ENCODE peak calls at places on chromosomes 11 and 22, in ten cellular contexts. One of them, this sample, is unnamed.

GRCh38 chr11:73265853-73266643 is 6.1 kb upstream of the P2RY6 start:
- DNase-seq in A549: no peak
- DNase-seq in mucosa of descending colon: no peak
- DNase-seq in NCI-H1417 treated with DMSO at 0.1 percent for 48 hours: no peak
- DNase-seq in stimulated activated CD4-positive, alpha-beta T cell treated with anti-CD3 and anti-CD28 coated beads, Interleukin-4, amount 100 ng/mL, for 4 hours: no peak
- DNase-seq in non-pigmented ciliary epithelial cell: no peak
- DNase-seq in RCC 7860: no peak
- DNase-seq in activated effector memory CD4-positive, alpha-beta T cell treated with Interleukin-2 at 50 U/mL for 16 hours: no peak
- DNase-seq in colonic mucosa: no peak
- DNase-seq in NCI-H460: no peak
- DNase-seq in this sample: no peak

GRCh38 chr22:43855431-43855830 is 6.9 kb downstream of the SULT4A1 start:
- DNase-seq in A549: no peak
- DNase-seq in mucosa of descending colon: no peak
- DNase-seq in NCI-H1417 treated with DMSO at 0.1 percent for 48 hours: no peak
- DNase-seq in stimulated activated CD4-positive, alpha-beta T cell treated with anti-CD3 and anti-CD28 coated beads, Interleukin-4, amount 100 ng/mL, for 4 hours: no peak
- DNase-seq in non-pigmented ciliary epithelial cell: no peak
- DNase-seq in RCC 7860: no peak
- DNase-seq in activated effector memory CD4-positive, alpha-beta T cell treated with Interleukin-2 at 50 U/mL for 16 hours: no peak
- DNase-seq in colonic mucosa: no peak
- DNase-seq in NCI-H460: no peak
- DNase-seq in this sample: no peak

GRCh38 chr22:30301995-30302809 is 12.9 kb upstream of the CASTOR1 start:
- DNase-seq in A549: no peak
- DNase-seq in mucosa of descending colon: peak
- DNase-seq in NCI-H1417 treated with DMSO at 0.1 percent for 48 hours: no peak
- DNase-seq in stimulated activated CD4-positive, alpha-beta T cell treated with anti-CD3 and anti-CD28 coated beads, Interleukin-4, amount 100 ng/mL, for 4 hours: no peak
- DNase-seq in non-pigmented ciliary epithelial cell: no peak
- DNase-seq in RCC 7860: no peak
- DNase-seq in activated effector memory CD4-positive, alpha-beta T cell treated with Interleukin-2 at 50 U/mL for 16 hours: no peak
- DNase-seq in colonic mucosa: peak
- DNase-seq in NCI-H460: no peak
- DNase-seq in this sample: peak

GRCh38 chr11:69075421-69076128 is 26.8 kb downstream of the TPCN2 start:
- DNase-seq in A549: no peak
- DNase-seq in mucosa of descending colon: peak
- DNase-seq in NCI-H1417 treated with DMSO at 0.1 percent for 48 hours: no peak
- DNase-seq in stimulated activated CD4-positive, alpha-beta T cell treated with anti-CD3 and anti-CD28 coated beads, Interleukin-4, amount 100 ng/mL, for 4 hours: no peak
- DNase-seq in non-pigmented ciliary epithelial cell: peak
- DNase-seq in RCC 7860: peak
- DNase-seq in activated effector memory CD4-positive, alpha-beta T cell treated with Interleukin-2 at 50 U/mL for 16 hours: no peak
- DNase-seq in colonic mucosa: peak
- DNase-seq in NCI-H460: no peak
- DNase-seq in this sample: peak

GRCh38 chr22:48709976-48710375 is 1117.7 kb downstream of the BRD1 start:
- DNase-seq in A549: no peak
- DNase-seq in mucosa of descending colon: no peak
- DNase-seq in NCI-H1417 treated with DMSO at 0.1 percent for 48 hours: no peak
- DNase-seq in stimulated activated CD4-positive, alpha-beta T cell treated with anti-CD3 and anti-CD28 coated beads, Interleukin-4, amount 100 ng/mL, for 4 hours: no peak
- DNase-seq in non-pigmented ciliary epithelial cell: no peak
- DNase-seq in RCC 7860: no peak
- DNase-seq in activated effector memory CD4-positive, alpha-beta T cell treated with Interleukin-2 at 50 U/mL for 16 hours: no peak
- DNase-seq in colonic mucosa: no peak
- DNase-seq in NCI-H460: no peak
- DNase-seq in this sample: no peak

GRCh38 chr11:133843454-133843987 is 1.8 kb downstream of the SPATA19 start:
- DNase-seq in A549: no peak
- DNase-seq in mucosa of descending colon: no peak
- DNase-seq in NCI-H1417 treated with DMSO at 0.1 percent for 48 hours: no peak
- DNase-seq in stimulated activated CD4-positive, alpha-beta T cell treated with anti-CD3 and anti-CD28 coated beads, Interleukin-4, amount 100 ng/mL, for 4 hours: no peak
- DNase-seq in non-pigmented ciliary epithelial cell: no peak
- DNase-seq in RCC 7860: no peak
- DNase-seq in activated effector memory CD4-positive, alpha-beta T cell treated with Interleukin-2 at 50 U/mL for 16 hours: no peak
- DNase-seq in colonic mucosa: no peak
- DNase-seq in NCI-H460: no peak
- DNase-seq in this sample: no peak

GRCh38 chr11:27013741-27014415 is 20.0 kb downstream of the FIBIN start:
- DNase-seq in A549: no peak
- DNase-seq in mucosa of descending colon: no peak
- DNase-seq in NCI-H1417 treated with DMSO at 0.1 percent for 48 hours: no peak
- DNase-seq in stimulated activated CD4-positive, alpha-beta T cell treated with anti-CD3 and anti-CD28 coated beads, Interleukin-4, amount 100 ng/mL, for 4 hours: no peak
- DNase-seq in non-pigmented ciliary epithelial cell: no peak
- DNase-seq in RCC 7860: no peak
- DNase-seq in activated effector memory CD4-positive, alpha-beta T cell treated with Interleukin-2 at 50 U/mL for 16 hours: no peak
- DNase-seq in colonic mucosa: no peak
- DNase-seq in NCI-H460: no peak
- DNase-seq in this sample: no peak

GRCh38 chr11:17206448-17206847 is 1.3 kb downstream of the PIK3C2A start:
- DNase-seq in A549: no peak
- DNase-seq in mucosa of descending colon: no peak
- DNase-seq in NCI-H1417 treated with DMSO at 0.1 percent for 48 hours: no peak
- DNase-seq in stimulated activated CD4-positive, alpha-beta T cell treated with anti-CD3 and anti-CD28 coated beads, Interleukin-4, amount 100 ng/mL, for 4 hours: no peak
- DNase-seq in non-pigmented ciliary epithelial cell: no peak
- DNase-seq in RCC 7860: no peak
- DNase-seq in activated effector memory CD4-positive, alpha-beta T cell treated with Interleukin-2 at 50 U/mL for 16 hours: no peak
- DNase-seq in colonic mucosa: peak
- DNase-seq in NCI-H460: no peak
- DNase-seq in this sample: no peak

GRCh38 chr22:47174671-47175111 is 412.2 kb downstream of the TBC1D22A start:
- DNase-seq in A549: no peak
- DNase-seq in mucosa of descending colon: no peak
- DNase-seq in NCI-H1417 treated with DMSO at 0.1 percent for 48 hours: no peak
- DNase-seq in stimulated activated CD4-positive, alpha-beta T cell treated with anti-CD3 and anti-CD28 coated beads, Interleukin-4, amount 100 ng/mL, for 4 hours: no peak
- DNase-seq in non-pigmented ciliary epithelial cell: no peak
- DNase-seq in RCC 7860: no peak
- DNase-seq in activated effector memory CD4-positive, alpha-beta T cell treated with Interleukin-2 at 50 U/mL for 16 hours: no peak
- DNase-seq in colonic mucosa: no peak
- DNase-seq in NCI-H460: no peak
- DNase-seq in this sample: no peak